ENCODE peak calls at places on chromosomes 2 and 18, in four cellular contexts. One of them, this sample, is unnamed.

GRCh38 chr2:204315236-204315662 is 230.0 kb upstream of the PARD3B start:
- DNase-seq in heart left ventricle: no peak
- DNase-seq in tibial artery: no peak
- DNase-seq in body of pancreas: no peak
- DNase-seq in this sample: no peak

GRCh38 chr18:741931-742512 is 29.6 kb upstream of the ENOSF1 start:
- DNase-seq in heart left ventricle: no peak
- DNase-seq in tibial artery: no peak
- DNase-seq in body of pancreas: no peak
- DNase-seq in this sample: no peak

GRCh38 chr2:133569416-133569815 is 1.2 kb upstream of the NCKAP5 start:
- DNase-seq in body of pancreas: no peak
- DNase-seq in heart left ventricle: no peak
- DNase-seq in tibial artery: no peak
- DNase-seq in this sample: no peak

GRCh38 chr2:69305712-69306611 is 81.1 kb downstream of the GFPT1 start:
- DNase-seq in body of pancreas: no peak
- DNase-seq in tibial artery: peak; percentile 40
- DNase-seq in heart left ventricle: peak; percentile 70
- DNase-seq in this sample: peak; percentile 79

GRCh38 chr2:203195331-203195730 is 43.5 kb upstream of the CYP20A1 start:
- DNase-seq in tibial artery: no peak
- DNase-seq in body of pancreas: no peak
- DNase-seq in heart left ventricle: no peak
- DNase-seq in this sample: no peak

GRCh38 chr2:36489296-36489695 is 108.7 kb downstream of the FEZ2 start:
- DNase-seq in body of pancreas: no peak
- DNase-seq in tibial artery: no peak
- DNase-seq in heart left ventricle: no peak
- DNase-seq in this sample: no peak

GRCh38 chr2:232204457-232204931 is 174.1 kb upstream of the ALPP start:
- DNase-seq in body of pancreas: peak; percentile 11
- DNase-seq in heart left ventricle: peak; percentile 62
- DNase-seq in tibial artery: no peak
- DNase-seq in this sample: no peak

GRCh38 chr18:11504962-11505361 is 104.4 kb upstream of the SLC35G4 start:
- DNase-seq in heart left ventricle: no peak
- DNase-seq in tibial artery: no peak
- DNase-seq in body of pancreas: no peak
- DNase-seq in this sample: no peak

GRCh38 chr2:216366777-216367465 is 5.4 kb downstream of the MARCHF4 start:
- DNase-seq in tibial artery: no peak
- DNase-seq in body of pancreas: no peak
- DNase-seq in heart left ventricle: no peak
- DNase-seq in this sample: no peak

GRCh38 chr2:120947982-120948661 is 212.5 kb downstream of the GLI2 start:
- DNase-seq in body of pancreas: no peak
- DNase-seq in tibial artery: no peak
- DNase-seq in heart left ventricle: no peak
- DNase-seq in this sample: no peak

GRCh38 chr2:11701206-11701605 is 31.2 kb upstream of the NTSR2 start:
- DNase-seq in tibial artery: no peak
- DNase-seq in body of pancreas: no peak
- DNase-seq in heart left ventricle: no peak
- DNase-seq in this sample: no peak

GRCh38 chr2:36507408-36507812 is 90.6 kb downstream of the FEZ2 start:
- DNase-seq in tibial artery: peak; percentile 41
- DNase-seq in heart left ventricle: no peak
- DNase-seq in body of pancreas: no peak
- DNase-seq in this sample: no peak

GRCh38 chr18:79918089-79919011 is 33.1 kb downstream of the SLC66A2 start:
- DNase-seq in tibial artery: peak; percentile 11
- DNase-seq in heart left ventricle: peak; percentile 61
- DNase-seq in body of pancreas: no peak
- DNase-seq in this sample: peak; percentile 27

DNA sequence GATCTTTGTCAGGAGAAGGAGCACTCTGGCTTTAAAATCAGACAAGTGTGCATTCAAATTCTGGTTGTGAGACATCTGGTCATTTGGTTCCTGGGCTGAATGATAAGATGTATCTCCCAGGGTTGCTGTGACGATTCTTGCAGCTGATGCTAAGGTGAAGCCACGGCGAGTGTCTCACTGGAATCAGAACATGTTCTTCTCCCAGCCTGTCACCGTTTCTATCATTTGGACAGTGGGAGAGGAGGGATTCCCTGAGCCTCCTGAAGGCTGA is 68.3 kb downstream of the NCK2 start:
- DNase-seq in body of pancreas: no peak
- DNase-seq in heart left ventricle: no peak
- DNase-seq in tibial artery: no peak
- DNase-seq in this sample: no peak
- H3K4me3 ChIP-seq in body of pancreas: no peak overlapping the region
- H3K4me3 ChIP-seq in heart left ventricle: no peak overlapping the region
- H3K4me3 ChIP-seq in tibial artery: no peak overlapping the region
- H3K4me3 ChIP-seq in this sample: no peak overlapping the region

DNA sequence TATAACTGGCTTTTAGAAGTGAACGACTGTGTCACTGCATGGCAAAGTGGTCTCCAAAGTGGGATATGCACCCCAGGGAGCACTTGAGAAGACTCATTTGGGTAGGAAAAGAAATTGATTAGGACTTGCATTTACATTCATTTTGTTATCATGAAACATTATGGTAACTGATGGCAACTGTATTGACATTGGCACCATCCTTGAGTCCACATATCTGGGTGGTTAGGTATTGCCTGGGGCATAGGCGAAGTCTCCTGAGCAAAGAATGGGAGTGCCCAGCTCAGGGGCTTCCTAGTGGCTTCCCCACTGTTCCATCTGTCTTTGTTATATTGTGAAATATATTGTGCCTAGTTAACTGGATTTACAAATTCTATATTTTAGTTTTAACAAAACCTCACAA is 29.2 kb downstream of the SPATS2L start:
- DNase-seq in tibial artery: no peak
- DNase-seq in heart left ventricle: no peak
- DNase-seq in body of pancreas: no peak
- DNase-seq in this sample: no peak
- H3K4me1 ChIP-seq in tibial artery: peaks cover 38% of the 10 kb centered on the region
- H3K4me1 ChIP-seq in heart left ventricle: peaks cover 59% of the 10 kb centered on the region
- H3K4me1 ChIP-seq in body of pancreas: peaks cover 33% of the 10 kb centered on the region
- H3K4me1 ChIP-seq in this sample: peaks cover 5% of the 10 kb centered on the region

DNA sequence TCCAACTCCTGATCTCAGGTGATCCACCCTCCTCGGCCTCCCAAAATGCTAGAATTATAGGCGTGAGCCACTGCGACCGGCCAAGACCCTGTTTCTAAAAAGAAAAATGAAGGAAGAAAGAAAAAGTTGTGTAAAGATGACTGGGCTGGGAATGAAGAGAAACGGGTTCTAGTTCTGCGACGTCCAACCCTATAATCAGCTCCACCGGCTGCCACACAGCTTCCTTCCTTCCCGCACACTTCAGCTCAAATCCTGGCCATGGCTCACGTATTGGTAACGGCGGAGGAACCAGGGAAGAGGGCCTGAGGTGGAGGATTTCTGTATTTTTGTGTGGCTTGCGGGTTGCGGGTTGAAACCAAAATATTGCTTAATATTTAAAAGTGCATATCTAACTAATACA is 88.1 kb downstream of the MYL12B start:
- DNase-seq in heart left ventricle: no peak
- DNase-seq in body of pancreas: no peak
- DNase-seq in tibial artery: no peak
- DNase-seq in this sample: no peak
- H3K27ac ChIP-seq in heart left ventricle: no peak overlapping the region
- H3K27ac ChIP-seq in body of pancreas: no peak overlapping the region
- H3K27ac ChIP-seq in tibial artery: no peak overlapping the region
- H3K27ac ChIP-seq in this sample: no peak overlapping the region

GRCh38 chr18:7038330-7038846 is 79.2 kb downstream of the LAMA1 start:
- DNase-seq in tibial artery: peak; percentile 94
- DNase-seq in heart left ventricle: peak; percentile 74
- DNase-seq in body of pancreas: peak; percentile 59
- DNase-seq in this sample: peak; percentile 81
- H3K4me3 ChIP-seq in tibial artery: peak overlapping the region; percentile 40
- H3K4me3 ChIP-seq in heart left ventricle: no peak overlapping the region
- H3K4me3 ChIP-seq in body of pancreas: no peak overlapping the region
- H3K4me3 ChIP-seq in this sample: no peak overlapping the region

GRCh38 chr2:42219160-42219559 is 50.0 kb downstream of the EML4 start:
- DNase-seq in body of pancreas: no peak
- DNase-seq in heart left ventricle: no peak
- DNase-seq in tibial artery: no peak
- DNase-seq in this sample: no peak

GRCh38 chr2:42218712-42219111 is 49.6 kb downstream of the EML4 start:
- DNase-seq in tibial artery: no peak
- DNase-seq in body of pancreas: no peak
- DNase-seq in heart left ventricle: no peak
- DNase-seq in this sample: no peak

GRCh38 chr2:42216712-42217111 is 47.6 kb downstream of the EML4 start:
- DNase-seq in body of pancreas: no peak
- DNase-seq in heart left ventricle: no peak
- DNase-seq in tibial artery: no peak
- DNase-seq in this sample: no peak

GRCh38 chr2:42217914-42218313 is 48.8 kb downstream of the EML4 start:
- DNase-seq in heart left ventricle: no peak
- DNase-seq in body of pancreas: no peak
- DNase-seq in tibial artery: no peak
- DNase-seq in this sample: no peak

DNA sequence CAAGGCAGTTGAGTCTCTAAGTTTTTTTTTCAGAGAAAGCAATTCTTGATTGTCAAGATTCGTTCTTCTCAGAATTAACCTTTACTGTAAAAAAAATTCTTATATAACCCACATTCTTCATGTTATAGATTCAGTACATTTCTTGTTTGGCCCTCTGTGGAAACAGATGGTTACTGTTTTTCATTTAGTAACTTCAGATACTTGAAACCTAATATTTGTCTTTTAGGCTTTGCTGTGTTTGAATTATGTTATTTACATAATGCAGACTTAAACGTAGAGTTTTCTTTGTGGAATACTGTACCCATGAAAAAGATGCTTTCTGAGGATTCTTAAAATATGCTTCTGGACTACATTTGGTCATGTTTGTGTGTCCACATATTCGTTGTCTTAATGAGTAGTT is 48.2 kb downstream of the EML4 start:
- DNase-seq in heart left ventricle: no peak
- DNase-seq in tibial artery: no peak
- DNase-seq in body of pancreas: no peak
- DNase-seq in this sample: no peak
- H3K4me1 ChIP-seq in heart left ventricle: peaks cover 15% of the 10 kb centered on the region
- H3K4me1 ChIP-seq in tibial artery: no peaks in the 10 kb centered on the region
- H3K4me1 ChIP-seq in body of pancreas: peaks cover 49% of the 10 kb centered on the region
- H3K4me1 ChIP-seq in this sample: no peaks in the 10 kb centered on the region

GRCh38 chr2:101151141-101151858 is at the start of gene TBC1D8:
- DNase-seq in heart left ventricle: peak; percentile 96
- DNase-seq in body of pancreas: peak; percentile 90
- DNase-seq in tibial artery: peak; percentile 85
- DNase-seq in this sample: peak; percentile 98

GRCh38 chr2:101148777-101149176 is 2.4 kb downstream of the TBC1D8 start:
- DNase-seq in heart left ventricle: no peak
- DNase-seq in tibial artery: no peak
- DNase-seq in body of pancreas: no peak
- DNase-seq in this sample: no peak

GRCh38 chr2:101149241-101150192 is 1.7 kb downstream of the TBC1D8 start:
- DNase-seq in heart left ventricle: no peak
- DNase-seq in body of pancreas: peak; percentile 30
- DNase-seq in tibial artery: no peak
- DNase-seq in this sample: no peak

GRCh38 chr2:101151859-101152194 is 645 bp upstream of the TBC1D8 start:
- DNase-seq in body of pancreas: no peak
- DNase-seq in tibial artery: peak; percentile 27
- DNase-seq in heart left ventricle: no peak
- DNase-seq in this sample: no peak

GRCh38 chr2:101150306-101151140 is 659 bp downstream of the TBC1D8 start:
- DNase-seq in tibial artery: no peak
- DNase-seq in body of pancreas: peak; percentile 58
- DNase-seq in heart left ventricle: peak; percentile 72
- DNase-seq in this sample: peak; percentile 86
- H3K27ac ChIP-seq in tibial artery: peak overlapping the region; percentile 76
- H3K27ac ChIP-seq in body of pancreas: peak overlapping the region; percentile 81
- H3K27ac ChIP-seq in heart left ventricle: peak overlapping the region; percentile 92
- H3K27ac ChIP-seq in this sample: peak overlapping the region; percentile 71